ENCODE peak calls at places on chromosomes 3 and 15, in six cellular contexts. I is caudate nucleus; A is thyroid gland; G is activated T-cell treated with anti-CD3 and anti-CD28 coated beads for 1 hour; D is hepatocyte; W is effector CD4-positive, alpha-beta T cell. P is an unnamed sample.
A peak's percentile ranks its signal among the peaks of the same experiment; 100 is the strongest.

GRCh38 chr3:114450008-114450596 is 156.3 kb downstream of the TIGIT start:
- DNase-seq in I (no peak), W (no peak), G (no peak), D (no peak), A (no peak), P (no peak)

GRCh38 chr3:22980346-22980745 is 222.8 kb upstream of the UBE2E2 start:
- DNase-seq in W (no peak), I (no peak), A (no peak), D (no peak), G (no peak), P (no peak)

GRCh38 chr3:48609088-48610005 is at the start of gene UQCRC1:
- DNase-seq in W (peak; percentile 89), I (peak; percentile 86), A (peak; percentile 92), G (peak; percentile 90), D (peak; percentile 97), P (peak; percentile 85)

GRCh38 chr3:57661404-57661803 is 31.5 kb downstream of the DENND6A start:
- DNase-seq in G (no peak), D (no peak), A (no peak), W (no peak), I (no peak), P (no peak)

GRCh38 chr3:14480207-14481017 is 59.7 kb downstream of the GRIP2 start:
- DNase-seq in I (no peak), W (no peak), A (no peak), D (peak; percentile 60), G (no peak), P (no peak)

GRCh38 chr3:43785551-43785950 is 94.8 kb downstream of the ABHD5 start:
- DNase-seq in A (no peak), D (no peak), G (no peak), W (no peak), I (no peak), P (no peak)

GRCh38 chr3:194888916-194889315 is 203.2 kb downstream of the FAM43A start:
- DNase-seq in I (no peak), G (no peak), W (no peak), A (no peak), D (no peak), P (no peak)

GRCh38 chr3:20230954-20231353 is 44.9 kb upstream of the SGO1 start:
- DNase-seq in D (no peak), A (no peak), G (no peak), W (no peak), I (no peak), P (no peak)

GRCh38 chr3:31610700-31611275 is 78.1 kb downstream of the STT3B start:
- DNase-seq in A (peak; percentile 19), W (no peak), I (no peak), G (no peak), D (peak; percentile 41), P (peak; percentile 43)

GRCh38 chr3:144942093-144942492 is 970.5 kb downstream of the DIPK2A start:
- DNase-seq in G (no peak), A (no peak), I (no peak), D (no peak), W (no peak), P (no peak)

GRCh38 chr3:163556804-163557203 is 1521.5 kb downstream of the SI start:
- DNase-seq in G (no peak), A (no peak), W (no peak), I (no peak), D (no peak), P (peak; percentile 5)

GRCh38 chr15:50003786-50004334 is 115.2 kb downstream of the ATP8B4 start:
- DNase-seq in D (peak; percentile 93), G (peak; percentile 8), A (peak; percentile 77), W (peak; percentile 7), I (peak; percentile 3), P (peak; percentile 88)

GRCh38 chr3:61847784-61848462 is 286.6 kb downstream of the PTPRG start:
- DNase-seq in W (no peak), I (no peak), D (peak; percentile 24), A (peak; percentile 52), G (no peak), P (no peak)

GRCh38 chr3:40877651-40878463 is 321.4 kb upstream of the CTNNB1 start:
- DNase-seq in I (peak; percentile 50), W (no peak), A (peak; percentile 79), G (no peak), D (peak; percentile 9), P (no peak)

GRCh38 chr15:73767794-73768501 is 14.8 kb upstream of the INSYN1 start:
- DNase-seq in D (no peak), A (no peak), I (no peak), G (no peak), W (no peak), P (no peak)

GRCh38 chr15:93196136-93196670 is 107.2 kb upstream of the RGMA start:
- DNase-seq in W (no peak), A (no peak), I (no peak), D (no peak), G (no peak), P (peak; percentile 48)

GRCh38 chr3:161031134-161031533 is 74.0 kb downstream of the B3GALNT1 start:
- DNase-seq in D (no peak), A (no peak), I (no peak), G (no peak), W (no peak), P (no peak)

GRCh38 chr3:139732729-139733128 is 55.0 kb upstream of the NMNAT3 start:
- DNase-seq in A (no peak), W (no peak), D (no peak), I (no peak), G (no peak), P (no peak)

GRCh38 chr15:32119694-32120330 is 89.5 kb downstream of the CHRNA7 start:
- DNase-seq in G (no peak), D (no peak), A (no peak), I (no peak), W (no peak), P (no peak)

GRCh38 chr15:75431682-75432081 is 19.8 kb downstream of the SIN3A start:
- DNase-seq in W (no peak), A (no peak), G (no peak), D (no peak), I (no peak), P (no peak)

GRCh38 chr3:52895416-52895815 is 1.9 kb downstream of the STIMATE start:
- DNase-seq in G (no peak), A (no peak), W (no peak), D (no peak), I (no peak), P (no peak)

GRCh38 chr15:101000271-101000681 is 81.1 kb downstream of the LRRK1 start:
- DNase-seq in I (no peak), D (no peak), W (no peak), A (no peak), G (no peak), P (no peak)

GRCh38 chr3:194176274-194176991 is 40.5 kb downstream of the HES1 start:
- DNase-seq in A (no peak), D (peak; percentile 70), I (no peak), G (no peak), W (no peak), P (peak; percentile 50)

GRCh38 chr15:41443275-41443674 is 26.4 kb downstream of the RTF1 start:
- DNase-seq in I (no peak), G (no peak), A (no peak), W (no peak), D (no peak), P (no peak)

GRCh38 chr3:19146685-19147650 is 1.3 kb upstream of the KCNH8 start:
- DNase-seq in W (peak; percentile 25), I (peak; percentile 70), D (peak; percentile 89), G (peak; percentile 24), A (peak; percentile 84), P (peak; percentile 88)

GRCh38 chr3:146326875-146327543 is 76.1 kb upstream of the PLSCR4 start:
- DNase-seq in G (no peak), W (no peak), I (no peak), A (peak; percentile 41), D (peak; percentile 56), P (peak; percentile 54)

GRCh38 chr15:79778378-79778990 is 118.3 kb downstream of the MTHFS start:
- DNase-seq in D (no peak), I (no peak), G (no peak), A (no peak), W (no peak), P (no peak)

GRCh38 chr3:140842984-140843649 is 98.5 kb upstream of the SLC25A36 start:
- DNase-seq in I (no peak), G (no peak), A (no peak), D (no peak), W (no peak), P (no peak)

GRCh38 chr3:121645054-121645453 is 15.6 kb downstream of the HCLS1 start:
- DNase-seq in I (no peak), G (no peak), D (no peak), W (no peak), A (no peak), P (no peak)

GRCh38 chr3:113898892-113899291 is 48.9 kb upstream of the ZDHHC23 start:
- DNase-seq in A (no peak), D (no peak), G (no peak), I (no peak), W (no peak), P (peak; percentile 16)

GRCh38 chr3:12891985-12892839 is 50.8 kb upstream of the RPL32 start:
- DNase-seq in A (peak; percentile 43), D (peak; percentile 81), I (no peak), G (no peak), W (peak; percentile 33), P (peak; percentile 64)

GRCh38 chr15:38617831-38618230 is 53.2 kb upstream of the RASGRP1 start:
- DNase-seq in D (no peak), I (no peak), A (no peak), W (no peak), G (no peak), P (no peak)

GRCh38 chr15:62363913-62364312 is 198.8 kb upstream of the C2CD4B start:
- DNase-seq in G (no peak), D (no peak), A (no peak), I (no peak), W (no peak), P (no peak)

GRCh38 chr3:145145461-145145860 is 1015.5 kb downstream of the PLOD2 start:
- DNase-seq in I (no peak), A (no peak), W (no peak), D (no peak), G (no peak), P (peak; percentile 2)

GRCh38 chr3:59641169-59641914 is 591.5 kb upstream of the CFAP20DC start:
- DNase-seq in W (no peak), D (no peak), G (no peak), I (no peak), A (peak; percentile 5), P (no peak)

GRCh38 chr15:66621491-66622467 is 56.0 kb upstream of the LCTL start:
- DNase-seq in G (no peak), D (peak; percentile 46), A (peak; percentile 8), W (no peak), I (no peak), P (peak; percentile 48)

GRCh38 chr3:141940204-141940776 is 63.8 kb downstream of the ATP1B3 start:
- DNase-seq in A (peak; percentile 88), G (no peak), W (no peak), D (peak; percentile 62), I (no peak), P (peak; percentile 16)

GRCh38 chr15:92448370-92448769 is 54.7 kb downstream of the ST8SIA2 start:
- DNase-seq in G (no peak), I (no peak), D (no peak), W (no peak), A (no peak), P (no peak)